ENCODE peak calls at places on chromosome 22, in ten cellular contexts. H is body of pancreas, W is GM12865, I is IMR-90, G is lower lobe of right lung, R is psoas muscle, V is keratinocyte, Q is left lung, P is uterus, C is tibial nerve. J is an unnamed sample.

GRCh38 chr22:49502126-49502826 is 325.4 kb downstream of the BRD1 start:
- DNase-seq in H (no peak), V (no peak), W (no peak), G (no peak), R (no peak), Q (no peak), P (no peak), C (no peak), I (no peak), J (no peak)

GRCh38 chr22:20511578-20512259 is 4.3 kb downstream of the MED15 start:
- DNase-seq in V (no peak), C (no peak), I (no peak), P (no peak), R (no peak), W (no peak), G (no peak), H (no peak), Q (no peak), J (no peak)

GRCh38 chr22:37562049-37562784 is 1.9 kb downstream of the CDC42EP1 start:
- DNase-seq in H (peak; percentile 57), G (no peak), V (no peak), W (no peak), I (no peak), P (peak; percentile 32), Q (no peak), C (no peak), R (no peak), J (no peak)

GRCh38 chr22:45462034-45462655 is 40.5 kb upstream of the FBLN1 start:
- DNase-seq in R (no peak), V (no peak), P (peak; percentile 13), Q (no peak), I (no peak), C (no peak), W (peak; percentile 33), G (no peak), H (no peak), J (no peak)

GRCh38 chr22:42966389-42966998 is 48.5 kb downstream of the PACSIN2 start:
- DNase-seq in W (no peak), Q (no peak), G (no peak), V (no peak), H (no peak), I (no peak), P (no peak), R (no peak), C (no peak), J (no peak)

GRCh38 chr22:44627521-44628139 is 74.4 kb upstream of the PRR5 start:
- DNase-seq in P (no peak), V (no peak), W (no peak), Q (peak; percentile 74), R (no peak), C (no peak), I (no peak), G (no peak), H (no peak), J (no peak)

GRCh38 chr22:45208993-45209838 is 31.5 kb downstream of the KIAA0930 start:
- DNase-seq in C (no peak), V (no peak), Q (peak; percentile 76), H (no peak), W (no peak), G (no peak), I (peak; percentile 91), P (no peak), R (no peak), J (peak; percentile 77)

GRCh38 chr22:31947296-31947695 is 3.0 kb downstream of the YWHAH start:
- DNase-seq in P (no peak), Q (no peak), R (no peak), V (no peak), C (peak; percentile 49), G (no peak), I (no peak), H (peak; percentile 36), W (peak; percentile 69), J (peak; percentile 35)

GRCh38 chr22:45192701-45193187 is 29.0 kb downstream of the NUP50 start:
- DNase-seq in V (no peak), H (no peak), I (no peak), P (no peak), Q (peak; percentile 50), R (no peak), W (no peak), C (no peak), G (no peak), J (no peak)

GRCh38 chr22:45083659-45084305 is 74.0 kb upstream of the PHF21B start:
- DNase-seq in Q (no peak), V (no peak), R (no peak), P (no peak), G (no peak), C (no peak), W (no peak), H (no peak), I (peak; percentile 81), J (peak; percentile 86)

GRCh38 chr22:42492323-42492690 is 27.3 kb downstream of the RRP7A start:
- DNase-seq in W (no peak), P (no peak), C (no peak), G (no peak), I (no peak), H (no peak), Q (no peak), R (no peak), V (no peak), J (no peak)

GRCh38 chr22:50192056-50192824 is 6.5 kb downstream of the TRABD start:
- DNase-seq in H (peak; percentile 65), C (no peak), P (no peak), V (peak; percentile 11), I (peak; percentile 19), G (no peak), R (peak; percentile 10), W (peak; percentile 66), Q (peak; percentile 77), J (peak; percentile 54)

GRCh38 chr22:31334329-31334728 is 11.8 kb downstream of the PATZ1 start:
- DNase-seq in W (no peak), C (no peak), I (no peak), V (no peak), H (no peak), R (no peak), G (no peak), P (no peak), Q (no peak), J (no peak)

GRCh38 chr22:37020192-37020479 is 594 bp downstream of the MPST start:
- DNase-seq in V (no peak), Q (no peak), I (peak; percentile 47), R (no peak), C (peak; percentile 35), H (no peak), G (no peak), P (peak; percentile 27), W (peak; percentile 24), J (peak; percentile 72)

GRCh38 chr22:37409557-37409956 is 17.7 kb downstream of the ELFN2 start:
- DNase-seq in Q (no peak), G (no peak), P (no peak), V (no peak), W (no peak), C (no peak), I (no peak), R (no peak), H (no peak), J (no peak)

GRCh38 chr22:49333206-49333605 is 494.5 kb downstream of the BRD1 start:
- DNase-seq in R (no peak), G (peak; percentile 30), C (no peak), V (no peak), Q (no peak), I (no peak), H (no peak), P (no peak), W (no peak), J (no peak)

GRCh38 chr22:42939941-42940653 is 74.9 kb downstream of the PACSIN2 start:
- DNase-seq in R (no peak), C (no peak), P (no peak), I (peak; percentile 90), G (peak; percentile 66), H (peak; percentile 90), Q (no peak), V (no peak), W (no peak), J (peak; percentile 83)

GRCh38 chr22:21443057-21443734 is 24.0 kb upstream of the TMEM191C start:
- DNase-seq in H (peak; percentile 2), V (no peak), Q (peak; percentile 45), P (no peak), C (no peak), W (no peak), I (no peak), G (peak; percentile 41), R (peak; percentile 7), J (no peak)

GRCh38 chr22:46367707-46368191 is 32.2 kb downstream of the TRMU start:
- DNase-seq in C (peak; percentile 61), H (peak; percentile 83), V (peak; percentile 30), G (peak; percentile 82), I (peak; percentile 40), W (peak; percentile 72), P (no peak), Q (peak; percentile 92), R (peak; percentile 69), J (peak; percentile 26)

GRCh38 chr22:26675687-26676273 is 18.4 kb downstream of the MIAT start:
- DNase-seq in G (no peak), I (no peak), Q (no peak), P (no peak), W (no peak), R (no peak), V (no peak), C (no peak), H (no peak), J (no peak)
- H3K4me3 ChIP-seq in G (no peak overlapping the region), I (no peak overlapping the region), Q (no peak overlapping the region), P (no peak overlapping the region), W (peak overlapping the region; percentile 95), R (no peak overlapping the region), V (no peak overlapping the region), C (no peak overlapping the region), H (no peak overlapping the region), J (no peak overlapping the region)

GRCh38 chr22:19111140-19111539 is 11.1 kb downstream of the DGCR2 start:
- DNase-seq in H (no peak), Q (no peak), C (no peak), W (no peak), R (no peak), P (no peak), I (no peak), V (no peak), G (no peak), J (no peak)
- TF ChIP-seq CTCF in H (no peak), Q (no peak), C (no peak), W (no peak), R (no peak), P (no peak), I (no peak), V (peak; percentile 18), G (no peak), J (no peak)

GRCh38 chr22:35914357-35914664 is 114.3 kb downstream of the RBFOX2 start:
- DNase-seq in Q (no peak), G (no peak), V (no peak), P (no peak), H (no peak), R (no peak), I (no peak), C (no peak), W (no peak), J (no peak)
- H3K4me3 ChIP-seq in Q (peak overlapping the region; percentile 35), G (peak overlapping the region; percentile 54), V (no peak overlapping the region), P (peak overlapping the region; percentile 31), H (no peak overlapping the region), R (peak overlapping the region; percentile 68), I (no peak overlapping the region), C (peak overlapping the region; percentile 55), W (no peak overlapping the region), J (peak overlapping the region; percentile 47)

DNA sequence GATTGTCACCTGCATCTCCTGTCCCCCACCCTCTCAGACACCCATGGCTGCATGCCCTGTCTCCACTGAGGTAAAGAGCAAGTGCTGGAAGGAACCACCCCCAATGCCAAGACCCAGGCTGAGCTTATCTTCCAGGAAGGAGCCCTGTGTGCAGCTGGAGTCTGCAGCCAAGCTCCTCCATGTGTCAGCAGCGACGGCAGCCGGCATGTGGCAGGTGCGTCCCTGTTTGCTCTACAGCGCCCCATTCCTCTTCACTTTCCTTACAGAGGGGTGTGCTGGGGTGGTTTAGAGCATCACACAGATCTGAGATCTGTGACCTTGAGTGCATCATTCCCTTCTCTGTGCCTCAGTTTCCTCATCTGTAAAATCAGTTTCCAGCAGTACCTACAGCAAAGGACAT is 7.7 kb upstream of the MN1 start:
- DNase-seq in P (no peak), I (no peak), Q (no peak), G (no peak), V (no peak), C (no peak), W (no peak), R (no peak), H (no peak), J (no peak)
- TF ChIP-seq CTCF in P (no peak), I (no peak), Q (no peak), G (no peak), V (no peak), C (no peak), W (no peak), R (no peak), H (no peak), J (no peak)